ENCODE peak calls at places on chromosomes 11 and 22, in six cellular contexts. L is MM.1S, P is HCT116, G is GM23338, Y is neural progenitor cell, H is SK-N-SH. F is an unnamed sample.

GRCh38 chr11:16326679-16327297 is 29.6 kb downstream of the SOX6 start:
- DNase-seq in G (no peak), L (no peak), H (no peak), Y (no peak), P (no peak), F (no peak)

GRCh38 chr22:38144025-38144405 is 33.5 kb upstream of the BAIAP2L2 start:
- DNase-seq in Y (no peak), H (peak; percentile 36), G (peak; percentile 38), L (no peak), P (peak; percentile 35), F (no peak)

GRCh38 chr11:100801225-100801999 is 114.3 kb downstream of the ARHGAP42 start:
- DNase-seq in Y (no peak), L (no peak), H (no peak), P (no peak), G (no peak), F (no peak)

GRCh38 chr22:26610072-26610958 is 7.5 kb downstream of the CRYBB1 start:
- DNase-seq in L (peak; percentile 95), P (no peak), H (no peak), G (no peak), Y (no peak), F (peak; percentile 81)

GRCh38 chr11:30291331-30291730 is 31.6 kb upstream of the ARL14EP start:
- DNase-seq in Y (no peak), G (no peak), L (no peak), P (no peak), H (no peak), F (no peak)

GRCh38 chr11:106983251-106983650 is 35.0 kb downstream of the GUCY1A2 start:
- DNase-seq in H (no peak), G (no peak), L (no peak), P (no peak), Y (no peak), F (no peak)

GRCh38 chr22:48740086-48740730 is 1087.5 kb downstream of the BRD1 start:
- DNase-seq in L (no peak), H (no peak), G (no peak), P (no peak), Y (no peak), F (no peak)

GRCh38 chr11:47177229-47177845 is 658 bp upstream of the ARFGAP2 start:
- DNase-seq in Y (peak; percentile 85), H (peak; percentile 80), P (peak; percentile 69), L (peak; percentile 81), G (peak; percentile 79), F (peak; percentile 94)

GRCh38 chr22:39907035-39907434 is 6.2 kb downstream of the GRAP2 start:
- DNase-seq in P (no peak), H (no peak), Y (no peak), L (no peak), G (no peak), F (no peak)

GRCh38 chr11:75133976-75134375 is 16.9 kb upstream of the SLCO2B1 start:
- DNase-seq in Y (peak; percentile 56), L (no peak), H (no peak), G (peak; percentile 36), P (no peak), F (no peak)

DNA sequence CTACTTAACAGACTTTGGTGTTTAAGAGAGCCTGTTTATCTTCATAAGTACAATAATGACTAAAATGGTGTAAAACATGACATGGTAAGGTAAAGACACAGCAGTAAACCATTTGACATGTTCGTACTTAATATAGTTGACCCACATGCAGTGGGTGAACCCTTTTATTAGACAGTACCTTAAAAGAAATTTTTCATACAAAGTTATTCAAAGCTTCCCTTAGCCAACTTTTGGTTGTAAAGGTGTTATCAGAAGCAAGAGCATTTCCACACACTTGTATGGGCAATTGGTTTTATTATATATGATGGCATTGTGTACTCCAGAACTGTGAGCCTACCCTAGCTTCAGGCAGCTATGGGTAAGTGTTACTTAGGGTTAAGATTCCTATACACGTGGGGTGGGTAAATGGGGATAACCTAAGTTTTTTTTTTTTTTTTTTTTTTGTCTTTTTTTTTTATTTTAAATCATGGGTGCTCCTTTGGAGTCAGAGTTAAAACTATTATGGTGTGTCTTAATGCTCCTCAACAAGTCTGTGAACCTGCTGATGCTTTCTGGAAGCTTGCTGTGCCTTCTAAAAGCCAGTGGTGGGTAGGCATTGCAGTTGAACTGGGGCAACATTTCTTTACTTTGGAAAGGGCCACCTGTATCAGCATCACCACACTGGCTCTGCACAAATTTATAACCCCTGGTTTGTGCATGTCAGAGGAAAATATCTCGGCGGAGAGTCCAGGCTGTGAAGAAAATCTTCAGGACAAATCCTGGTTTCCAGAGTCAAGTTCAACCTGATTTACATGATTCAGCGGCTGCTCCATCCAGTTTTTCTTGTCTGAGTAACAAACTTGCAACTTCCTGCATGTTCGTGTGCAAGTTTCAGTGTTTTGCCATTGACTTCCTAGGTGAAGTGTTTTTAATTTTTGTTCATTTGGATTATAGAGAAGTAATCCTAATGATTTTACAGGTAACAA is 3.3 kb downstream of the PCF11 start:
- DNase-seq in L (no peak), G (no peak), H (no peak), Y (no peak), P (no peak), F (peak; percentile 36)
- TF ChIP-seq EZH2phosphoT487 in L (no peak), G (no peak), H (no peak), Y (no peak), P (no peak), F (no peak)

DNA sequence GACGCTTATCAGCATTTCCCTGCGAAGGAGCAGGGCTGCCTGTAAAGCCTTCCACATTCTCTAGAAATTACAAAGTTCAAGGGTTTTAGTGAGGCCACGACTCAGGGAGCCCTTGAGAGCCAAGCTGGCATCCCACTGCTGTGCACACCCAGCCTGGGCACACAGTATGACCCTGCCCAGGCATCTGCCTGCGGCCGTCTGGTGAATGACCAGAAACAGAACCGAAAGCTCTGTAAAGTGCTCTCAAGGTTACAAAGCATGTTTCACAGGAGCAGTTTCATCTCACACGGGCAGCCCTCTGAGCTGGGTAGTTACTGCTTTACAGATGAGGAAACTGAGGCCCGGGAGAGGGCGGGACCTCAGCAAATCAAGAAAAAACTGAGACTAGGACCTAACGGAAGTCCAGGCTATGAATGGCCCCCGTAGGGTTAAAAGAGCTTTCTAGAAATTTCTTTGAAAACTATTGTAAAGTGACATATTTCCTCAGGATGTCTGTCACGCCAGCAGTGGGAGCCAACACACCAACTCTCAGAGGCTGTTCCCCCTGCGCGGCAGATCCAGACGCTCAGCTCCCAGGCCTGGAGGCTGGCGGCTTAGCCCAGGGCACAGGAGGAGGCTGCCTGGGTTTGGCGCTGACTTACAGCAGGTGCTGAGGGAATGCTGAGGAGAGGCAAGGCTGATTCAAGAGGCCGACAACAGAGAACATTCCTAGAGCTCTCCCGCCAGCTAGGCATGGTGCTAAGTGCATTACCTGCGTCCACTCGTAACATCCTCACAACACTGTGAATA is 7.7 kb upstream of the TCF20 start:
- DNase-seq in L (peak; percentile 78), P (no peak), Y (peak; percentile 71), H (peak; percentile 58), G (no peak), F (no peak)
- TF ChIP-seq CTCF in L (peak; percentile 50), P (no peak), Y (peak; percentile 44), H (no peak), G (no peak), F (peak; percentile 52)

GRCh38 chr11:78188809-78189724 is at the start of gene USP35:
- DNase-seq in G (peak; percentile 48), H (no peak), Y (no peak), L (no peak), P (no peak), F (no peak)

GRCh38 chr11:78189851-78190250 is 1.1 kb downstream of the USP35 start:
- DNase-seq in L (no peak), Y (no peak), H (no peak), G (no peak), P (no peak), F (peak; percentile 39)

GRCh38 chr11:78190374-78190773 is 1.7 kb downstream of the USP35 start:
- DNase-seq in Y (no peak), G (no peak), L (no peak), P (no peak), H (no peak), F (no peak)

GRCh38 chr11:78187366-78188011 is 937 bp downstream of the KCTD21 start:
- DNase-seq in G (no peak), L (no peak), P (no peak), H (no peak), Y (no peak), F (no peak)

DNA sequence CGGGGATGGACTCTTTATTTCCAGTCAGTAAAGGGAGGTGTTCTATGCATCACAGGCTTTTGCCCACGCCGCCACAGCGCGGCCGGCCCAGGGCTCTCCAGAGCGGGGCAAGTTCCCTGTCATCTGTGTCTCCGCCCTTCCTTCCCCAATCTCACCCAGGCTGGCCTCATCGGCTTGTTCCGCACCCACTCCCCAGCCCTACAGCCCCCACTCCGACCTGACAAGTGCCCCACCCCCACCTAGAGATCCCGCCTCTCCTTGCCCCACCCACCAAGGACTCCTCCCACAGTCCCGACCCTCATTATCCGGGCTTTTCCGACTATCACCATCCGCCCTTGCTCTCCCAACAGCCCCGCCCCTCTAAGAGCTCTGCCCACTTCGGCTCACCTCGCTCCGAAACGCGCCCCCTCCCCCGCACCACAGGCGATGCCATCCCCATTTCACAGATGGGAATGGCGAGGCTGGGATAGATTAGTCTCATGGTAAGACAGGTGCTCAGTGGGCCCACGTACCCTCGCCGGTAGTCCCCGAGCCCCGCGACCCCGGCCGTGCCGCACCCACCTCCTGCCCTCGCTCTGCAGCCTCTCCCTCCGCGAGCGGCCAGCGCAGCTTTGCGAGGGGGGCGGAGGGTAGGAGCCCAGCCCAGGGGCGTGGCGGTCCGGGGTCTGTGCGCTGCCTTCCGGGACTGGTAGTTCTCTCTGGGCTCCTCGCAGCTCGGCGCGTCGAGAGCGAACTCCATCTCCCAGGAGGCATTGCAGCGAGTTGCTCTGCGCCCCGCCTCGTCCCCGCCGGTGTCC is at the start of gene KCTD21:
- DNase-seq in Y (peak; percentile 99), P (peak; percentile 90), L (peak; percentile 97), H (peak; percentile 98), G (peak; percentile 99), F (peak; percentile 95)
- H2AFZ ChIP-seq in Y (peak within 1 kb of the TSS; percentile 79), P (no peak within 1 kb of the TSS), L (peak within 1 kb of the TSS; percentile 95), H (peak within 1 kb of the TSS; percentile 78), G (peak within 1 kb of the TSS; percentile 96), F (peak within 1 kb of the TSS; percentile 83)

GRCh38 chr11:122628691-122629555 is 26.6 kb upstream of the UBASH3B start:
- DNase-seq in Y (peak; percentile 81), G (peak; percentile 88), H (peak; percentile 82), P (peak; percentile 64), L (peak; percentile 66), F (peak; percentile 85)
- TF ChIP-seq EZH2phosphoT487 in Y (no peak), G (no peak), H (no peak), P (no peak), L (no peak), F (no peak)

GRCh38 chr11:4610258-4610935 is 2.4 kb upstream of the TRIM68 start:
- DNase-seq in Y (no peak), G (no peak), L (peak; percentile 10), P (no peak), H (no peak), F (peak; percentile 7)
- TF ChIP-seq CTCF in Y (no peak), G (no peak), L (no peak), P (no peak), H (no peak), F (no peak)

DNA sequence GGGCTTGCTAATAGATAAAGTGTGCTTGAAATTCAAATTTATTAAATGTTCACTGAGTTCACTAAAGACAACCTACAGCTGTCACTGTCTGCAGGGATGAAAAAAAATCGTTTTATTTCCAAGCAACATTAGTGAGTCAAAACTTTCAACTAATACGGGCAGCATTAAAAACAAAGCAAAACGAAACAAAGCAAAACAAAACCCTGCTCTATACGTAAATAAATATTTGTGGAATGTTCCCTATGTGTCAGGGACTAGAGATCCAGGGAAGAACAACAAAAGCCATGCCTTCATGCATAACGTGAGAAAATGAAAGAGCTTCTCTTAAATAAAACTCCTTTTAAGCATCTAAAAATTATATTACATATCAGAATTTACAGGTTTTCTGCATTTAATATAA is 553 bp downstream of the NAALAD2 start:
- DNase-seq in Y (peak; percentile 12), G (peak; percentile 16), L (no peak), H (no peak), P (no peak), F (no peak)
- H2AFZ ChIP-seq in Y (peak overlapping the region; percentile 95), G (peak overlapping the region; percentile 86), L (peak overlapping the region; percentile 77), H (peak overlapping the region; percentile 95), P (no peak overlapping the region), F (no peak overlapping the region)

GRCh38 chr11:96090711-96091110 is 166.8 kb upstream of the MTMR2 start:
- DNase-seq in G (no peak), H (no peak), Y (no peak), L (no peak), P (no peak), F (no peak)
- TF ChIP-seq EZH2phosphoT487 in G (no peak), H (no peak), Y (no peak), L (no peak), P (no peak), F (no peak)

F was measured in OCI-LY7.